ENCODE peak calls at places on chromosomes 5 and 9, in five cellular contexts. G is activated T-helper 9 cell treated with anti-CD3 and anti-CD28 coated beads, Interleukin-2, amount 50 U/mL, for 16 hours; R is endothelial cell; P is left ventricle myocardium inferior; A is IMR-90. C is an unnamed sample.

GRCh38 chr5:157370967-157371366 is 89.0 kb upstream of the NIPAL4 start:
- DNase-seq in G (no peak), R (no peak), P (no peak), A (peak; percentile 66), C (no peak)

GRCh38 chr9:3045153-3045552 is 201.3 kb upstream of the PUM3 start:
- DNase-seq in G (no peak), R (no peak), P (no peak), A (no peak), C (no peak)

GRCh38 chr9:130929571-130930022 is 9.4 kb downstream of the FIBCD1 start:
- DNase-seq in G (no peak), R (no peak), P (no peak), A (no peak), C (no peak)

GRCh38 chr9:118992813-118993747 is 376.2 kb downstream of the BRINP1 start:
- DNase-seq in G (no peak), R (no peak), P (no peak), A (no peak), C (no peak)

GRCh38 chr9:100064872-100065581 is 33.8 kb downstream of the ERP44 start:
- DNase-seq in G (no peak), R (no peak), P (no peak), A (peak; percentile 92), C (no peak)

GRCh38 chr9:128145951-128146351 is 3.3 kb upstream of the LCN2 start:
- DNase-seq in G (no peak), R (no peak), P (no peak), A (no peak), C (no peak)

GRCh38 chr9:15606667-15607472 is 54.0 kb downstream of the CCDC171 start:
- DNase-seq in G (no peak), R (peak; percentile 11), P (no peak), A (peak; percentile 35), C (peak; percentile 48)

GRCh38 chr5:95773325-95774059 is 42.4 kb downstream of the RHOBTB3 start:
- DNase-seq in G (no peak), R (no peak), P (no peak), A (peak; percentile 90), C (no peak)

GRCh38 chr5:126624534-126624933 is 23.8 kb downstream of the PHAX start:
- DNase-seq in G (no peak), R (no peak), P (no peak), A (peak; percentile 94), C (no peak)

GRCh38 chr9:7336356-7337075 is 463.1 kb downstream of the DMAC1 start:
- DNase-seq in G (no peak), R (no peak), P (no peak), A (peak; percentile 60), C (no peak)

GRCh38 chr9:70170151-70170795 is 88.5 kb upstream of the SMC5 start:
- DNase-seq in G (no peak), R (no peak), P (no peak), A (no peak), C (no peak)

GRCh38 chr5:178106556-178107239 is 6.6 kb upstream of the N4BP3 start:
- DNase-seq in G (no peak), R (no peak), P (no peak), A (no peak), C (no peak)

GRCh38 chr5:149605998-149606721 is 24.9 kb downstream of the ARHGEF37 start:
- DNase-seq in G (no peak), R (no peak), P (peak; percentile 32), A (peak; percentile 82), C (no peak)

GRCh38 chr5:24110019-24110615 is 534.7 kb downstream of the CDH10 start:
- DNase-seq in G (no peak), R (no peak), P (no peak), A (no peak), C (peak; percentile 69)

GRCh38 chr9:137275937-137276756 is 1.4 kb upstream of the TOR4A start:
- DNase-seq in G (no peak), R (no peak), P (no peak), A (no peak), C (no peak)

GRCh38 chr5:63596254-63596653 is 366.0 kb downstream of the HTR1A start:
- DNase-seq in G (no peak), R (no peak), P (no peak), A (no peak), C (no peak)

GRCh38 chr5:84430863-84431663 is 46.4 kb upstream of the EDIL3 start:
- DNase-seq in G (no peak), R (no peak), P (no peak), A (peak; percentile 12), C (peak; percentile 63)